ENCODE peak calls at places on chromosomes 6 and 20, in seven cellular contexts. B is NCI-H82; M is HFFc6; J is stimulated activated CD4-positive, alpha-beta T cell treated with anti-CD3 and anti-CD28 coated beads, Interleukin-4, amount 100 ng/mL, for 48 hours; W is H4; Q is HTR-8/SVneo; P is non-pigmented ciliary epithelial cell. E is an unnamed sample.

GRCh38 chr20:50471231-50471630 is 39.0 kb upstream of the PTPN1 start:
- DNase-seq in B (no peak), M (no peak), J (no peak), W (no peak), Q (no peak), P (no peak), E (no peak)

GRCh38 chr6:152642578-152643375 is 5.6 kb upstream of the SYNE1 start:
- DNase-seq in B (peak; percentile 74), M (peak; percentile 57), J (peak; percentile 9), W (peak; percentile 35), Q (peak; percentile 30), P (no peak), E (peak; percentile 59)

GRCh38 chr20:31595654-31596411 is 9.3 kb upstream of the ID1 start:
- DNase-seq in B (no peak), M (peak; percentile 98), J (no peak), W (peak; percentile 98), Q (peak; percentile 63), P (no peak), E (peak; percentile 100)

GRCh38 chr6:147255948-147256674 is 51.9 kb downstream of the STXBP5 start:
- DNase-seq in B (no peak), M (no peak), J (no peak), W (no peak), Q (no peak), P (no peak), E (no peak)

GRCh38 chr20:58224974-58225373 is 3.5 kb downstream of the ANKRD60 start:
- DNase-seq in B (peak; percentile 21), M (no peak), J (no peak), W (no peak), Q (no peak), P (no peak), E (no peak)

GRCh38 chr6:37369321-37370196 is 15.8 kb downstream of the RNF8 start:
- DNase-seq in B (no peak), M (no peak), J (no peak), W (no peak), Q (no peak), P (peak; percentile 32), E (no peak)

GRCh38 chr20:45867811-45868176 is 10.4 kb downstream of the ZSWIM3 start:
- DNase-seq in B (no peak), M (peak; percentile 87), J (no peak), W (no peak), Q (no peak), P (no peak), E (peak; percentile 24)

GRCh38 chr6:41895300-41896233 is at the start of gene USP49:
- DNase-seq in B (peak; percentile 98), M (peak; percentile 59), J (peak; percentile 92), W (peak; percentile 81), Q (peak; percentile 90), P (peak; percentile 40), E (peak; percentile 81)

GRCh38 chr20:58705525-58705924 is 12.9 kb downstream of the NPEPL1 start:
- DNase-seq in B (no peak), M (no peak), J (no peak), W (no peak), Q (no peak), P (no peak), E (no peak)

GRCh38 chr20:57899554-57899953 is 189.7 kb upstream of the PMEPA1 start:
- DNase-seq in B (no peak), M (no peak), J (no peak), W (peak; percentile 14), Q (no peak), P (no peak), E (no peak)

GRCh38 chr6:6697620-6698019 is 109.1 kb downstream of the LY86 start:
- DNase-seq in B (peak; percentile 96), M (no peak), J (no peak), W (no peak), Q (no peak), P (no peak), E (peak; percentile 9)

GRCh38 chr6:93417421-93417996 is 1.9 kb downstream of the EPHA7 start:
- DNase-seq in B (peak; percentile 67), M (no peak), J (no peak), W (peak; percentile 15), Q (no peak), P (no peak), E (no peak)

GRCh38 chr6:2770171-2770570 is 5.0 kb downstream of the WRNIP1 start:
- DNase-seq in B (peak; percentile 87), M (no peak), J (no peak), W (no peak), Q (no peak), P (no peak), E (no peak)

GRCh38 chr20:60001027-60001567 is 42.9 kb downstream of the CDH26 start:
- DNase-seq in B (no peak), M (no peak), J (no peak), W (no peak), Q (no peak), P (no peak), E (no peak)

GRCh38 chr20:11453430-11453829 is 464.3 kb upstream of the BTBD3 start:
- DNase-seq in B (no peak), M (peak; percentile 51), J (no peak), W (peak; percentile 29), Q (peak; percentile 10), P (peak; percentile 83), E (peak; percentile 14)

GRCh38 chr20:61320617-61321200 is 68.6 kb downstream of the CDH4 start:
- DNase-seq in B (no peak), M (no peak), J (no peak), W (no peak), Q (no peak), P (no peak), E (no peak)

GRCh38 chr6:51495016-51495805 is 592.2 kb downstream of the PKHD1 start:
- DNase-seq in B (no peak), M (no peak), J (no peak), W (no peak), Q (no peak), P (no peak), E (no peak)

GRCh38 chr6:131694832-131695426 is 6.3 kb downstream of the OR2A4 start:
- DNase-seq in B (peak; percentile 92), M (peak; percentile 61), J (peak; percentile 4), W (peak; percentile 38), Q (peak; percentile 74), P (peak; percentile 31), E (peak; percentile 54)

GRCh38 chr6:3325210-3325609 is 66.5 kb downstream of the PSMG4 start:
- DNase-seq in B (no peak), M (peak; percentile 6), J (no peak), W (no peak), Q (no peak), P (no peak), E (peak; percentile 73)

GRCh38 chr6:129929433-129929832 is 68.3 kb upstream of the TMEM244 start:
- DNase-seq in B (peak; percentile 89), M (peak; percentile 79), J (no peak), W (peak; percentile 3), Q (no peak), P (peak; percentile 68), E (peak; percentile 90)

GRCh38 chr20:61926796-61927192 is 138.9 kb downstream of the TAF4 start:
- DNase-seq in B (no peak), M (no peak), J (no peak), W (no peak), Q (no peak), P (no peak), E (no peak)